ENCODE peak calls at places on chromosomes 3 and 15, in seven cellular contexts. H is A549, X is cardiac muscle cell, A is Panc1, B is H9, G is GM12878, Y is neural progenitor cell. L is an unnamed sample.

GRCh38 chr3:187739561-187740445 is 5.5 kb downstream of the BCL6 start:
- DNase-seq in H (peak; percentile 83), G (no peak), A (peak; percentile 72), Y (peak; percentile 89), X (peak; percentile 96), B (peak; percentile 86), L (peak; percentile 81)

GRCh38 chr3:50167069-50167781 is 12.1 kb downstream of the SEMA3F start:
- DNase-seq in G (no peak), B (no peak), X (no peak), A (no peak), Y (peak; percentile 46), H (no peak), L (no peak)

GRCh38 chr3:43338295-43338694 is 52.0 kb downstream of the SNRK start:
- DNase-seq in Y (no peak), B (no peak), G (no peak), H (peak; percentile 32), X (peak; percentile 14), A (no peak), L (no peak)

GRCh38 chr15:53384417-53384816 is 375.0 kb downstream of the WDR72 start:
- DNase-seq in G (no peak), Y (peak; percentile 25), X (no peak), A (no peak), B (peak; percentile 50), H (peak; percentile 42), L (no peak)

GRCh38 chr3:17619952-17620351 is 122.5 kb downstream of the TBC1D5 start:
- DNase-seq in B (no peak), X (no peak), Y (no peak), G (no peak), A (no peak), H (no peak), L (no peak)

GRCh38 chr3:172201136-172201989 is 162.0 kb downstream of the FNDC3B start:
- DNase-seq in X (peak; percentile 93), H (peak; percentile 46), B (no peak), G (no peak), A (no peak), Y (no peak), L (no peak)

GRCh38 chr3:141876891-141877561 is 583 bp downstream of the ATP1B3 start:
- DNase-seq in A (no peak), B (peak; percentile 29), X (peak; percentile 48), Y (peak; percentile 77), G (no peak), H (peak; percentile 40), L (peak; percentile 67)

GRCh38 chr3:187242435-187242834 is 45.1 kb downstream of the RTP1 start:
- DNase-seq in Y (no peak), A (no peak), G (no peak), B (no peak), X (no peak), H (no peak), L (no peak)

GRCh38 chr3:117278424-117279190 is 569.0 kb downstream of the TUSC7 start:
- DNase-seq in X (peak; percentile 2), B (no peak), Y (no peak), A (peak; percentile 41), G (peak; percentile 30), H (peak; percentile 90), L (peak; percentile 3)

GRCh38 chr3:179432021-179432420 is 19.2 kb downstream of the GNB4 start:
- DNase-seq in B (no peak), X (peak; percentile 16), G (peak; percentile 40), Y (no peak), H (no peak), A (no peak), L (peak; percentile 16)

GRCh38 chr15:79170256-79170664 is 79.7 kb upstream of the RASGRF1 start:
- DNase-seq in X (peak; percentile 20), H (peak; percentile 52), G (no peak), Y (no peak), B (no peak), A (no peak), L (no peak)

GRCh38 chr15:94069834-94070233 is 161.5 kb upstream of the MCTP2 start:
- DNase-seq in Y (no peak), A (no peak), B (no peak), H (no peak), G (no peak), X (no peak), L (no peak)

GRCh38 chr15:35289029-35289617 is 204.0 kb upstream of the NANOGP8 start:
- DNase-seq in Y (peak; percentile 63), H (peak; percentile 72), G (no peak), B (no peak), A (no peak), X (peak; percentile 82), L (peak; percentile 48)

GRCh38 chr3:142215111-142215510 is 10.3 kb downstream of the GK5 start:
- DNase-seq in Y (no peak), H (peak; percentile 9), X (peak; percentile 49), A (no peak), G (no peak), B (no peak), L (no peak)

GRCh38 chr3:194259982-194260856 is 90.9 kb downstream of the CPN2 start:
- DNase-seq in Y (no peak), H (no peak), B (no peak), G (no peak), A (no peak), X (peak; percentile 71), L (no peak)

GRCh38 chr15:45863881-45864580 is 229.2 kb downstream of the SQOR start:
- DNase-seq in G (no peak), Y (no peak), B (no peak), X (no peak), A (no peak), H (no peak), L (no peak)

GRCh38 chr3:171194965-171195364 is 168.4 kb upstream of the SLC2A2 start:
- DNase-seq in B (no peak), G (no peak), X (no peak), H (no peak), Y (no peak), A (no peak), L (no peak)

GRCh38 chr15:98866503-98866902 is 141.1 kb downstream of the PGPEP1L start:
- DNase-seq in B (no peak), A (no peak), G (no peak), H (peak; percentile 77), X (peak; percentile 81), Y (no peak), L (no peak)

GRCh38 chr15:66670698-66671580 is 31.1 kb upstream of the SMAD6 start:
- DNase-seq in A (no peak), X (no peak), B (peak; percentile 94), G (no peak), H (peak; percentile 53), Y (peak; percentile 76), L (no peak)

GRCh38 chr3:160163259-160163878 is 61.9 kb upstream of the C3orf80 start:
- DNase-seq in G (no peak), A (peak; percentile 15), H (peak; percentile 36), X (peak; percentile 63), B (no peak), Y (no peak), L (no peak)

GRCh38 chr15:49313650-49314049 is 109.4 kb upstream of the FGF7 start:
- DNase-seq in X (peak; percentile 68), G (no peak), A (no peak), H (no peak), Y (no peak), B (no peak), L (no peak)

GRCh38 chr3:42735609-42736008 is 33.0 kb upstream of the HHATL start:
- DNase-seq in A (no peak), B (peak; percentile 31), H (no peak), X (no peak), Y (no peak), G (no peak), L (no peak)

GRCh38 chr3:74532446-74532845 is 82.0 kb downstream of the CNTN3 start:
- DNase-seq in H (no peak), B (no peak), A (no peak), Y (no peak), X (peak; percentile 81), G (no peak), L (no peak)

GRCh38 chr15:22918056-22918455 is 62.1 kb downstream of the CYFIP1 start:
- DNase-seq in Y (no peak), H (peak; percentile 37), B (no peak), A (no peak), X (no peak), G (no peak), L (no peak)

GRCh38 chr15:92848464-92848851 is 51.7 kb upstream of the CHD2 start:
- DNase-seq in X (no peak), G (no peak), B (no peak), Y (no peak), A (no peak), H (no peak), L (no peak)

GRCh38 chr15:92845109-92845508 is 55.0 kb upstream of the CHD2 start:
- DNase-seq in B (no peak), Y (no peak), A (no peak), G (peak; percentile 74), H (peak; percentile 72), X (peak; percentile 84), L (peak; percentile 41)

GRCh38 chr15:92846716-92847115 is 53.4 kb upstream of the CHD2 start:
- DNase-seq in A (no peak), H (no peak), B (no peak), Y (no peak), X (peak; percentile 21), G (no peak), L (no peak)

GRCh38 chr15:92847841-92848240 is 52.3 kb upstream of the CHD2 start:
- DNase-seq in Y (no peak), B (no peak), A (no peak), X (peak; percentile 43), G (no peak), H (no peak), L (no peak)

GRCh38 chr15:92848852-92849598 is 51.1 kb upstream of the CHD2 start:
- DNase-seq in Y (no peak), G (peak; percentile 65), H (no peak), X (peak; percentile 98), B (no peak), A (no peak), L (peak; percentile 51)
- TF ChIP-seq CTCF in Y (no peak), G (no peak), H (no peak), X (no peak), B (no peak), A (no peak), L (no peak)

DNA sequence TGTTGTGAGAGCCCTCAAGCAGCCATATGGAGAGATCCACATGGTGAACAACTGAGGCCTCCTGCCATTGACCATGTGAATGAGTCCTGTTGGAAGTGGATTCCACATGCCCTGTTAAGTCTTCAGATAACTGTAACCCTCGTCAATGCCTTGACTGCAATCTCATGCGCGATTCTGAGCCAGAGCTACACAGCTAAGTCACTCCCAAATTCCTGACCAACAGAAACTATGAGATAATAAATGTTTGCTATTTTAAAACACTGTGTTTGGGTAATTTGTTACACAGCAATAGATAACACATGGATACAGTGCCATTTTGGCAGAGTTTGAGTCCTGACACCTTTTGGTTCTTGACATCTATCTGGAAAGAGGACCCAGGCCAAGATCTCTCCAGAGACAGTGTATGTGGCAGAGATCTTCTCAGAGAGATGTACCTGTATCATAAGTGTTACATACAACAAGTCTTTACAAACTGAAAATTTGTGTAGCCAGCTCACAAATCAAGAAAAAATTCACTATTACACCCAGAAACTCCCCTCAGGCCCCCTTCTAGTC is 34.5 kb upstream of the BNC1 start:
- DNase-seq in X (peak; percentile 59), H (no peak), B (no peak), G (no peak), Y (no peak), A (no peak), L (no peak)
- TF ChIP-seq CTCF in X (no peak), H (no peak), B (no peak), G (no peak), Y (no peak), A (no peak), L (no peak)

GRCh38 chr3:123724306-123724705 is 139.5 kb upstream of the HACD2 start:
- DNase-seq in Y (peak; percentile 34), G (no peak), A (no peak), H (peak; percentile 21), B (peak; percentile 47), X (no peak), L (no peak)
- TF ChIP-seq CTCF in Y (peak; percentile 43), G (no peak), A (no peak), H (no peak), B (peak; percentile 59), X (peak; percentile 23), L (no peak)

GRCh38 chr3:52986938-52987337 is 58.9 kb downstream of the SFMBT1 start:
- DNase-seq in H (peak; percentile 35), G (no peak), B (no peak), X (peak; percentile 58), A (no peak), Y (peak; percentile 14), L (no peak)
- TF ChIP-seq CTCF in H (peak; percentile 15), G (peak; percentile 14), B (peak; percentile 63), X (peak; percentile 36), A (peak; percentile 47), Y (peak; percentile 48), L (peak; percentile 6)

L was measured in GM20000.